ENCODE peak calls at places on chromosomes 2 and 18, in eight cellular contexts. J is tibial artery; O is uterus; Q is adipocyte; I is pancreas; E is iPS DF 6.9; G is ovary; Y is effector memory CD4-positive, alpha-beta T cell. N is an unnamed sample. For H3K4me1 and H3K36me3, the result is how much of the 10 kb centered on the place peaks cover.

GRCh38 chr18:3664563-3665178 is 214.7 kb downstream of the TGIF1 start:
- DNase-seq in Y (no peak), E (no peak), Q (peak), I (no peak), G (no peak), O (no peak), J (no peak), N (no peak)

GRCh38 chr2:125185691-125186270 is 1160.7 kb downstream of the CNTNAP5 start:
- DNase-seq in E (no peak), Q (no peak), I (no peak), Y (no peak), O (no peak), G (no peak), J (no peak), N (no peak)

GRCh38 chr2:120949027-120949956 is 213.6 kb downstream of the GLI2 start:
- DNase-seq in J (no peak), G (no peak), E (no peak), Q (no peak), Y (no peak), O (no peak), I (peak), N (no peak)

GRCh38 chr2:127220807-127221527 is 868 bp upstream of the CYP27C1 start:
- DNase-seq in J (no peak), I (no peak), G (no peak), O (no peak), E (no peak), Q (peak), Y (no peak), N (no peak)

GRCh38 chr2:143132360-143132759 is 3.1 kb downstream of the ARHGAP15 start:
- DNase-seq in I (no peak), O (no peak), E (no peak), G (no peak), Q (no peak), Y (no peak), J (no peak), N (no peak)

GRCh38 chr2:183035954-183036669 is 2.1 kb downstream of the NCKAP1 start:
- DNase-seq in O (no peak), Q (no peak), G (no peak), Y (no peak), I (no peak), J (no peak), E (no peak), N (no peak)

GRCh38 chr18:14978962-14979535 is 231.1 kb downstream of the ANKRD30B start:
- DNase-seq in I (no peak), E (peak), Q (peak), G (no peak), Y (no peak), J (no peak), O (no peak), N (no peak)

GRCh38 chr2:38750011-38750792 is 959 bp downstream of the SRSF7 start:
- DNase-seq in Q (peak), I (peak), E (no peak), O (peak), G (peak), J (peak), Y (no peak), N (peak)

GRCh38 chr2:3399829-3400228 is 20.3 kb downstream of the TRAPPC12 start:
- DNase-seq in Q (no peak), J (no peak), E (no peak), I (no peak), G (no peak), Y (no peak), O (no peak), N (peak)

GRCh38 chr2:205720451-205720902 is 38.2 kb downstream of the NRP2 start:
- DNase-seq in J (no peak), Y (no peak), Q (no peak), E (no peak), I (no peak), O (no peak), G (no peak), N (no peak)

GRCh38 chr18:31424383-31424988 is 23.1 kb upstream of the DSG3 start:
- DNase-seq in I (no peak), O (no peak), E (peak), J (no peak), Y (no peak), Q (no peak), G (peak), N (no peak)

GRCh38 chr18:50454379-50455005 is 79.6 kb downstream of the SKA1 start:
- DNase-seq in I (no peak), O (no peak), E (no peak), G (no peak), Q (no peak), Y (no peak), J (no peak), N (no peak)

GRCh38 chr2:165373322-165374025 is 96.0 kb upstream of the CSRNP3 start:
- DNase-seq in Q (peak), J (no peak), E (no peak), I (no peak), O (no peak), G (no peak), Y (no peak), N (no peak)

GRCh38 chr18:64037812-64038414 is 68.0 kb downstream of the SERPINB8 start:
- DNase-seq in O (no peak), Y (no peak), I (no peak), J (no peak), Q (peak), G (no peak), E (no peak), N (no peak)

GRCh38 chr2:49044680-49045079 is 109.6 kb downstream of the FSHR start:
- DNase-seq in O (no peak), J (no peak), Y (no peak), E (peak), Q (no peak), G (no peak), I (no peak), N (no peak)

GRCh38 chr18:62717059-62717849 is 1.9 kb downstream of the PHLPP1 start:
- DNase-seq in G (no peak), O (no peak), E (no peak), Y (peak), Q (peak), I (peak), J (no peak), N (no peak)

GRCh38 chr18:52200406-52200805 is 139.6 kb upstream of the DCC start:
- DNase-seq in J (no peak), Y (no peak), O (no peak), E (no peak), I (no peak), G (no peak), Q (no peak), N (no peak)

GRCh38 chr2:191202881-191203397 is 42.3 kb upstream of the MYO1B start:
- DNase-seq in G (no peak), J (no peak), E (no peak), Y (no peak), Q (peak), O (no peak), I (no peak), N (peak)

GRCh38 chr2:3712841-3713503 is 9.6 kb downstream of the DCDC2C start:
- DNase-seq in J (no peak), E (no peak), Q (no peak), O (no peak), I (no peak), G (no peak), Y (no peak), N (no peak)

GRCh38 chr2:217637268-217637615 is 365.6 kb downstream of the TNS1 start:
- DNase-seq in G (no peak), O (no peak), Y (no peak), J (no peak), I (no peak), Q (no peak), E (no peak), N (no peak)

GRCh38 chr2:10895231-10895630 is 16.5 kb upstream of the KCNF1 start:
- DNase-seq in E (no peak), Y (no peak), G (no peak), O (no peak), J (peak), Q (no peak), I (no peak), N (no peak)

GRCh38 chr2:234272069-234272850 is 221.8 kb downstream of the SPP2 start:
- DNase-seq in G (no peak), Y (no peak), Q (no peak), J (no peak), O (no peak), I (no peak), E (no peak), N (no peak)

GRCh38 chr2:38120829-38121228 is 44.9 kb upstream of the CYP1B1 start:
- DNase-seq in G (no peak), J (no peak), Y (no peak), I (no peak), O (no peak), Q (no peak), E (no peak), N (no peak)

GRCh38 chr2:11833601-11834000 is 87.2 kb downstream of the LPIN1 start:
- DNase-seq in J (no peak), I (no peak), Y (no peak), G (no peak), Q (peak), E (no peak), O (no peak), N (no peak)

GRCh38 chr2:143513081-143513480 is 383.9 kb downstream of the ARHGAP15 start:
- DNase-seq in E (peak), J (peak), Q (peak), O (peak), Y (no peak), I (no peak), G (peak), N (peak)

GRCh38 chr2:68375522-68376040 is 10.5 kb downstream of the PLEK start:
- DNase-seq in I (no peak), Y (no peak), G (no peak), E (no peak), Q (no peak), O (no peak), J (no peak), N (no peak)

GRCh38 chr2:135916232-135916631 is 40.0 kb upstream of the MCM6 start:
- DNase-seq in Y (no peak), Q (peak), E (no peak), I (no peak), G (no peak), J (no peak), O (no peak), N (no peak)

GRCh38 chr2:213306320-213306942 is 22.2 kb downstream of the SPAG16 start:
- DNase-seq in Q (peak), I (peak), J (peak), E (no peak), O (no peak), Y (no peak), G (no peak), N (peak)

GRCh38 chr2:26892916-26893524 is 45.1 kb downstream of the DPYSL5 start:
- DNase-seq in Q (no peak), G (no peak), O (no peak), Y (no peak), I (no peak), E (no peak), J (no peak), N (no peak)

GRCh38 chr2:241364781-241365180 is 8.7 kb downstream of the FARP2 start:
- DNase-seq in G (no peak), Q (no peak), O (no peak), J (no peak), E (no peak), Y (no peak), I (no peak), N (no peak)
- H3K4me1 ChIP-seq in G (under half), Q (under half), O (under half), J (half or more), E (under half), Y (under half), I (under half), N (under half)

GRCh38 chr2:117820444-117820843 is 6.0 kb downstream of the DDX18 start:
- DNase-seq in O (no peak), I (no peak), E (no peak), J (no peak), Q (no peak), G (no peak), Y (no peak), N (no peak)

GRCh38 chr2:117815946-117816345 is 1.5 kb downstream of the DDX18 start:
- DNase-seq in G (no peak), E (no peak), Y (no peak), O (no peak), J (no peak), I (no peak), Q (no peak), N (no peak)

GRCh38 chr2:117814417-117815264 is at the start of gene DDX18:
- DNase-seq in E (peak), J (peak), Q (peak), G (peak), Y (peak), O (peak), I (peak), N (peak)

DNA sequence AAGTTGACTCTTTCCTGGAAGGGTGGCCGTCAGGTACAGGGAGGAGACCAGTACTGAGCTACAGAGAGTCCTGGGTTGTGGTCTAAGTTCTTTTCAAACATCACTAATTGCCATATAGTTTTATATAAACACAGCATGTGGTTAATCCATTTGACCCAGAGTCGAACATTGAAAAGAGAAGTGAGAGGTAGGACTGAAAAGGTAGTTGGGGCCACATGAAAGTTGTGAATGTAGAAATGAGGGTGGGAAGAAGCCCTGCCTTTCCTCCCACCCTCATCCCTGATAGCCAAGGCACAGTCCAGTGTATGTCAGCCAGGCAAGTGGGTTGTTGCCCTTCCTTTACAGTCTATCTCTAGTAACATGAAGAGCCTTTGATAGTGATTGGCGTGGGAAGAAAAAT is 4.4 kb downstream of the DDX18 start:
- DNase-seq in Q (no peak), Y (no peak), J (no peak), O (no peak), G (no peak), I (no peak), E (no peak), N (no peak)
- H3K36me3 ChIP-seq in Q (half or more), Y (half or more), J (half or more), O (under half), G (under half), I (under half), E (under half), N (half or more)

DNA sequence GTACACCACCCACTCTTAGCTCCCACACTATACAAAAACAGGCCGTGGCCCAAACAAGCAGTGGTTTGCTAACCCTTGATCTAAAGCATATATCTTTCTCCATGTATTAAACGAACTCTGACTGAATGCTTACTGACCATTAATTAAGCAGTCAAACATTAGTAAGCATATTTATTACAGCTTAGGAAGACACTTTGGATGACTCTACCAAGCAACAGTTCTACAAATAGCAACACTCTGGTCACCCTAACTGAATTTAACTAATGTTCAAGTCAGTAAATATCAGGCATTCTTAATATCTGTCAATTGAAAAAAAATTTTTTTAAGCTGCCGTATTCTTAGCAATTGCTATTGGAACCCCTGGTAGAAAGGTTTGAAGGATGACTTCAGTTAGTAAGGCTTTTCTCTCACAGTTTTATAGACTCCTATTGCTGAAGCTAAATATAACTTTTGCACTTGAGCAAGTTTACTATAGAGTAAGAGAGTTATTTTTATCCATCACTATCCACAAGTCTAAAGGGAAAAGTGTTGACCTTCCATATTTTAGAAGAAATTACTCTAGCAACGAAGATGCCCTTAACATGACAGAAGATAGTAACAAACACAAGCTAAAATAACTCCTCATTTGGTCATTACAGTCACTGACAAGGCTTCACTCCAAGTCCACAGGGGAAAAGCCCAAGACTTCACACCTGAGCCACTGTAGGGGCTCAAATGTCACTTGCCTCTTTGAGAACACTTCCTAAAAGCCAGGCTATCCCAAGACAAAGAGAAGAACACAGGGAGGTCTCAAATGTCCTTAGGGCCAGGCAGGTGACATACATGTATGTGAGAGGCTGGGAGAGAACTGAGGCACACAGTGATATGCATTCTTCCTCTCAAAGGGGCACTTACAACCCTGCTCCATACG is 74.4 kb downstream of the RTN4 start:
- DNase-seq in J (no peak), Q (no peak), I (no peak), Y (no peak), G (no peak), E (no peak), O (no peak), N (no peak)
- H3K4me1 ChIP-seq in J (half or more), Q (half or more), I (under half), Y (under half), G (under half), E (under half), O (under half), N (half or more)

GRCh38 chr2:63874204-63875134 is 32.8 kb downstream of the UGP2 start:
- DNase-seq in Q (no peak), O (no peak), J (no peak), E (no peak), I (no peak), Y (no peak), G (no peak), N (no peak)
- H3K36me3 ChIP-seq in Q (half or more), O (under half), J (under half), E (under half), I (under half), Y (under half), G (under half), N (under half)

GRCh38 chr2:239548965-239549595 is 148.3 kb upstream of the HDAC4 start:
- DNase-seq in G (no peak), I (no peak), O (no peak), Q (no peak), Y (no peak), E (no peak), J (peak), N (no peak)
- H3K4me1 ChIP-seq in G (under half), I (under half), O (under half), Q (under half), Y (under half), E (under half), J (under half), N (under half)

DNA sequence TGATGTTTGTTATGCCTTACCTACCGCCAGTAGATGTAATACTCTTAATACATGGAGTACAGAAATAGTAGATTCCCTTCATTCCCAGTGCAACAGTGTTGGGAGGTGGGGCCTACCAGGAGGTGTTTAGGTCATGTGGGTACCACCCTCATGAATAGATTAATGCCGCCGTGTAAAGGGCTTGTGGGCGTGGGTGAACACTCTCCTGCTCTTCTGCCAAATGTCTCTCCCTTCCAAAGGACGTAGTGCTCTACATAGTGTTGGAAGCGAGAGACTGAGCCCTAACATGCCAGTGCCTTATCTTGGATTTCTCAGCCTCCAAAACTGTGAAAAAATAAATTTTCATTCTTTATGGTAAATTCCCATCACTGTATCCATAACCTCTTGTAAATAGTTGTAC is 30.1 kb downstream of the PLEKHA3 start:
- DNase-seq in E (no peak), Q (no peak), G (no peak), I (no peak), Y (no peak), O (no peak), J (no peak), N (no peak)
- H3K36me3 ChIP-seq in E (under half), Q (under half), G (under half), I (under half), Y (under half), O (under half), J (under half), N (half or more)

GRCh38 chr2:109264595-109265328 is 135.8 kb downstream of the SH3RF3 start:
- DNase-seq in G (peak), I (no peak), E (no peak), J (peak), O (peak), Q (peak), Y (no peak), N (no peak)

GRCh38 chr2:109265953-109266352 is 136.9 kb downstream of the SH3RF3 start:
- DNase-seq in Q (no peak), J (no peak), G (no peak), O (no peak), E (no peak), Y (no peak), I (no peak), N (no peak)

GRCh38 chr2:109266998-109267854 is 138.2 kb downstream of the SH3RF3 start:
- DNase-seq in G (no peak), E (no peak), Q (no peak), J (peak), Y (no peak), I (no peak), O (no peak), N (no peak)

GRCh38 chr2:109265369-109265768 is 136.4 kb downstream of the SH3RF3 start:
- DNase-seq in G (no peak), O (no peak), Q (no peak), J (peak), Y (no peak), I (no peak), E (no peak), N (no peak)

GRCh38 chr2:109266511-109266910 is 137.5 kb downstream of the SH3RF3 start:
- DNase-seq in E (no peak), J (peak), Q (no peak), O (no peak), Y (no peak), I (no peak), G (no peak), N (no peak)
- H3K4me1 ChIP-seq in E (under half), J (under half), Q (under half), O (under half), Y (under half), I (under half), G (under half), N (half or more)

DNA sequence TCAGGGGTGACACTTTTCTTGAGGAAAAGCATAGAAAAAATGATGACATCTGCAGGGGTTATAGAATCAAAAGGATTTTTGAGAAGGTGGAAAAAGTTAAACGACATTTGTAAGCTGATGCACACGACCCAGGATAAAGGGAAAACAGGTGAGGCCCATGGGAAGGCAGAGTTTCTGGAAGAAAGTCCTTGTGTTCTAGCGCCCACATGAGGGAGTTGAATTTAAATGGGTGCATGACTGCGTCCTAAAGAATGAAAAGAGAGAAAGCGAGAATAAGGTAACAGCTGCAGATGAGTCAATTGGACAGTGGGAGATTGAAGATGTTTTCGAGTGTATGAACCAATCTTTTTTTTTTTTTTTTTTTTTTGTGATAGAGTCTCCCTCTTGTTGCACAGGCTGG is 158.1 kb downstream of the GALR1 start:
- DNase-seq in G (no peak), O (no peak), J (no peak), E (peak), I (no peak), Y (no peak), Q (no peak), N (no peak)
- H3K36me3 ChIP-seq in G (under half), O (under half), J (under half), E (under half), I (under half), Y (under half), Q (under half), N (under half)

DNA sequence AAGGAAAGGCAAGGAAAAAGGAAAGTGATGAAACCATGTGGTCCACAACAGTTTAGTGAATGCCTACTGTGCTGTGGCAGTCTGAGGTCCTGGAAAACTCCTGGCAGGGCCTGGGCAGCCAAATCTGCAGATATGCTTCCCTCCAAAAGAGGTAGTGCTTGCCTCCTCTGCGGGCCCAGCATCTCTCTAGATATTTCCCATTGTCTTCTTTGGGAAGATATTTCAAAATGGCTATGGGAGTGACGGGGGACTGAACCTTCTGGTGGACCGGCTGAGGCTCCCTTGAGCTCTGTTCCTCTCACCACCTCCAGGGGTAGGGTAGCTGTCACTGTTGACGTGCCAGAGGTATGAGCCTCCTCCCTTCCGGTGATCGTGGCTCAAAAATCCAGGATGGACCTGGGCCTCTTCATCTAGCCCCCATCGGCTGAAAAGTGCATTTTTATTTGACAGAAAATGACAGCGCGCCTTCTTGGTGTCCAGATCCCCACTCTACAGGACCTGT is 9.2 kb upstream of the PAX3 start:
- DNase-seq in E (no peak), O (no peak), Y (no peak), J (no peak), Q (no peak), I (no peak), G (no peak), N (no peak)
- H3K4me1 ChIP-seq in E (under half), O (under half), Y (under half), J (under half), Q (under half), I (under half), G (under half), N (under half)